ENCODE peak calls at places on chromosomes 1 and 21, in five cellular contexts. L, T, M, A and D are unnamed samples.

GRCh38 chr1:180926164-180926981 is 13.7 kb downstream of the KIAA1614 start:
- DNase-seq in L (no peak), T (no peak), M (peak), A (no peak), D (no peak)

GRCh38 chr1:118960026-118960561 is 28.0 kb downstream of the TBX15 start:
- DNase-seq in L (no peak), T (peak), M (no peak), A (peak), D (no peak)

GRCh38 chr1:10384219-10384618 is 14.6 kb upstream of the PGD start:
- DNase-seq in L (no peak), T (no peak), M (no peak), A (no peak), D (no peak)

GRCh38 chr21:42411197-42411869 is 7.6 kb downstream of the UBASH3A start:
- DNase-seq in L (no peak), T (no peak), M (no peak), A (peak), D (no peak)

GRCh38 chr1:24047101-24047459 is 64.9 kb downstream of the MYOM3 start:
- DNase-seq in L (peak), T (no peak), M (no peak), A (peak), D (no peak)

GRCh38 chr1:147720557-147720956 is 39.8 kb downstream of the GJA5 start:
- DNase-seq in L (no peak), T (no peak), M (no peak), A (no peak), D (no peak)

GRCh38 chr1:224378855-224379631 is 22.4 kb downstream of the CNIH4 start:
- DNase-seq in L (no peak), T (no peak), M (no peak), A (no peak), D (no peak)

GRCh38 chr21:42228709-42229220 is 9.8 kb downstream of the ABCG1 start:
- DNase-seq in L (no peak), T (no peak), M (no peak), A (peak), D (no peak)

GRCh38 chr1:155223017-155223416 is 14.5 kb downstream of the MTX1 start:
- DNase-seq in L (no peak), T (no peak), M (no peak), A (no peak), D (no peak)

GRCh38 chr21:42299324-42300044 is 15.7 kb downstream of the TFF3 start:
- DNase-seq in L (no peak), T (no peak), M (no peak), A (no peak), D (no peak)

GRCh38 chr1:19086176-19086875 is 123.7 kb downstream of the UBR4 start:
- DNase-seq in L (no peak), T (no peak), M (no peak), A (no peak), D (no peak)

GRCh38 chr1:21592086-21592865 is 76.9 kb downstream of the RAP1GAP start:
- DNase-seq in L (no peak), T (no peak), M (no peak), A (no peak), D (no peak)

GRCh38 chr1:50651476-50652263 is 228.4 kb upstream of the DMRTA2 start:
- DNase-seq in L (no peak), T (no peak), M (no peak), A (no peak), D (no peak)

GRCh38 chr1:11982010-11982392 is 1.8 kb downstream of the MFN2 start:
- DNase-seq in L (no peak), T (no peak), M (no peak), A (no peak), D (no peak)

GRCh38 chr1:9399510-9400424 is 107.1 kb downstream of the SPSB1 start:
- DNase-seq in L (peak), T (no peak), M (no peak), A (peak), D (no peak)

GRCh38 chr1:154288694-154289093 is 16.3 kb downstream of the HAX1 start:
- DNase-seq in L (no peak), T (no peak), M (no peak), A (no peak), D (no peak)

GRCh38 chr1:15835205-15835740 is 12.2 kb upstream of the SPEN start:
- DNase-seq in L (no peak), T (no peak), M (no peak), A (no peak), D (no peak)

GRCh38 chr21:45513741-45514310 is 28.4 kb downstream of the SLC19A1 start:
- DNase-seq in L (no peak), T (no peak), M (peak), A (peak), D (peak)

DNA sequence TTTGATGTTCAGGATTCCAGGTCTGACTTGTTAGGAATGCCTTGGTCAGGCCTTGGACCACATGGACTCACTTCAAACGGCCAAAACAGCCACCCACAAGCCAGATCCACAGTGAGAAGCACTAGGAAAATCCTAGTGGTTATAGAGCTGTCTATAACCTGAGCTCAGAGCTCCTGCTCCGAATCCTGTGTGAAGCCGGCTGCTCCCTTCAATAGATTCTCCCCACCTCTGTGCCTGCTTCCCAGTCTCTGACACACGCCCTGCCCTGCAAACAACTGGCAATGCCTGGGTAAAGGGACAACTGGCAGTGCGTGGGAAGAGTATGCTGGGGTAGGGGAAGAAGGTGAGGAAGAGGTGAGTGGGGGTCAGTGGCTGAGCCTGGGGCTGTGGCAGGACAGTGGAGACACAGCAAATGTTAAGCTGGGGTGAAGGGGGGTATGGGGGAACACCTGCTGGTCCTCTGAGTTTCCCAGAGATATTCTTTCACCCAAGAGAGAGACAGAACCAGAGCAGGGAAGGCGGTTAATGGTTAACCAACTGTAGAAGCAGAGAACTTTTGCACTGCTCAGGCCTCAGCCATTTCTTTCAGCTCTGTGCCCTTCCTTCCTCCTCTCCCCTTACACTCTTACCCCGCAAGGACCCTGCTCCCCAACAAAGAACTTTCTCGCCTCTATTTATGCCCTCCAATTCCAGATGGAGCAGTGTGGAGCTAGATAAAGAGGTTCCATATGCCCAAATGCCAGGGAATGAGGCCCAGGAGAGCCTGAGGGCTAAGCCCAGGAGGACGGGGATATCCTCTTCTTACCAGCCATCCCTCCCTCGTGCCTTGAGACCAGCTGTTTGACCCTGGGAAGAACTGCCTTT is 4.4 kb downstream of the PLXNA2 start:
- DNase-seq in L (no peak), T (no peak), M (no peak), A (peak), D (no peak)
- H3K27ac ChIP-seq in L (peak), T (no peak), M (no peak), A (peak), D (no peak)

GRCh38 chr1:95451054-95451453 is 217.0 kb downstream of the RWDD3 start:
- DNase-seq in L (no peak), T (no peak), M (no peak), A (no peak), D (no peak)
- TF ChIP-seq CTCF in L (no peak), T (no peak), M (no peak), A (no peak), D (no peak)

GRCh38 chr1:203328714-203329122 is 22.2 kb downstream of the FMOD start:
- DNase-seq in L (no peak), T (no peak), M (no peak), A (peak), D (no peak)
- H3K27ac ChIP-seq in L (peak), T (peak), M (peak), A (peak), D (no peak)

GRCh38 chr21:35509004-35509704 is 460.1 kb upstream of the RUNX1 start:
- DNase-seq in L (no peak), T (no peak), M (no peak), A (no peak), D (no peak)

GRCh38 chr21:35510294-35510693 is 461.2 kb upstream of the RUNX1 start:
- DNase-seq in L (no peak), T (no peak), M (no peak), A (no peak), D (no peak)

GRCh38 chr21:35506352-35506751 is 457.2 kb upstream of the RUNX1 start:
- DNase-seq in L (no peak), T (no peak), M (no peak), A (no peak), D (no peak)

GRCh38 chr21:35511298-35512162 is 462.4 kb upstream of the RUNX1 start:
- DNase-seq in L (no peak), T (no peak), M (no peak), A (no peak), D (no peak)

GRCh38 chr21:35508389-35508888 is 459.3 kb upstream of the RUNX1 start:
- DNase-seq in L (peak), T (no peak), M (no peak), A (peak), D (no peak)
- TF ChIP-seq CTCF in L (peak), T (no peak), M (peak), A (peak), D (no peak)

GRCh38 chr1:210438928-210439841 is 110.5 kb downstream of the HHAT start:
- DNase-seq in L (no peak), T (no peak), M (no peak), A (no peak), D (no peak)
- H3K27ac ChIP-seq in L (no peak), T (no peak), M (no peak), A (no peak), D (no peak)

DNA sequence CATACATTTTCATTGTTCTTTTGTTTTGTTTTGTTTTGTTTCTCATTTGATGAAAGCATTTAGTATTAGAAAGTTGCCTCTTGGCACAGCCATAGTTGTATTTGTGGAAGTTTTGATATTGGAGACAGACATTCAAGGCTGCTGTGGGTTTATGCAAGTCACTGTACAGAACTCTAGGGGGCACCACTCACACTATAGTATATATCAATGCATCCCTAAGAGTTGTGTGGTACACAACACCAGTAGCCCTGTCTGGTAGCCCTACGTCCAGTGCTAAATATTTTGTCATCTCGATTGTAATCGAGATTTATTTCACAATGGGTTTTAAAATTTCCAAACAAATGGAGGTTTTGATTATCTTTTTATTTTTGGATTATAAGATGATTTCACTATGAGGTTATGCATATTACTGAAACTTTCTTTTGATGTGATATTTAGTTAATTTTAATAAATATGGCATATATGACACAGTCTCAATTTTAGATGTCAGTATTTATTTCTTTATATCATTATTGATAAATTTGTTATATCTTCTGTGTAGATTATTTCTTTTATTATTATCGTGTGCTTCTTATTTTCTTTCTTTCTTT is 112.2 kb downstream of the NR5A2 start:
- DNase-seq in L (no peak), T (peak), M (no peak), A (peak), D (no peak)
- TF ChIP-seq CTCF in L (peak), T (peak), M (peak), A (peak), D (peak)

GRCh38 chr1:63779872-63780271 is 6.1 kb downstream of the ROR1 start:
- DNase-seq in L (no peak), T (no peak), M (no peak), A (no peak), D (no peak)
- H3K27ac ChIP-seq in L (no peak), T (no peak), M (no peak), A (no peak), D (no peak)